ENCODE peak calls at places on chromosome 12, in six cellular contexts. One of them, this sample, is unnamed. For H3K4me1, the result is how much of the 10 kb centered on the place peaks cover.

GRCh38 chr12:40691913-40692616 is at the start of gene CNTN1:
- DNase-seq in A549: peak
- DNase-seq in sigmoid colon: peak
- DNase-seq in uterus: peak
- DNase-seq in heart left ventricle: no peak
- DNase-seq in endothelial cell of umbilical vein: peak
- DNase-seq in this sample: peak

GRCh38 chr12:116628989-116629388 is 69.8 kb downstream of the MAP1LC3B2 start:
- DNase-seq in heart left ventricle: no peak
- DNase-seq in sigmoid colon: no peak
- DNase-seq in A549: no peak
- DNase-seq in uterus: no peak
- DNase-seq in endothelial cell of umbilical vein: no peak
- DNase-seq in this sample: no peak

GRCh38 chr12:57845478-57846284 is 848 bp downstream of the CTDSP2 start:
- DNase-seq in heart left ventricle: peak
- DNase-seq in A549: peak
- DNase-seq in endothelial cell of umbilical vein: peak
- DNase-seq in sigmoid colon: peak
- DNase-seq in uterus: peak
- DNase-seq in this sample: peak

GRCh38 chr12:82857911-82858533 is 171.3 kb downstream of the TMTC2 start:
- DNase-seq in heart left ventricle: no peak
- DNase-seq in A549: no peak
- DNase-seq in uterus: no peak
- DNase-seq in sigmoid colon: no peak
- DNase-seq in endothelial cell of umbilical vein: peak
- DNase-seq in this sample: no peak

GRCh38 chr12:112524676-112525425 is 106.1 kb downstream of the PTPN11 start:
- DNase-seq in heart left ventricle: no peak
- DNase-seq in sigmoid colon: no peak
- DNase-seq in uterus: no peak
- DNase-seq in A549: peak
- DNase-seq in endothelial cell of umbilical vein: no peak
- DNase-seq in this sample: no peak

GRCh38 chr12:105822131-105823103 is 316.3 kb downstream of the NUAK1 start:
- DNase-seq in uterus: no peak
- DNase-seq in heart left ventricle: no peak
- DNase-seq in endothelial cell of umbilical vein: no peak
- DNase-seq in sigmoid colon: no peak
- DNase-seq in A549: no peak
- DNase-seq in this sample: no peak

GRCh38 chr12:101924647-101925046 is 47.3 kb downstream of the DRAM1 start:
- DNase-seq in uterus: no peak
- DNase-seq in sigmoid colon: no peak
- DNase-seq in endothelial cell of umbilical vein: no peak
- DNase-seq in heart left ventricle: no peak
- DNase-seq in A549: peak
- DNase-seq in this sample: no peak

GRCh38 chr12:47824198-47824597 is 4.5 kb upstream of the HDAC7 start:
- DNase-seq in uterus: no peak
- DNase-seq in heart left ventricle: no peak
- DNase-seq in sigmoid colon: no peak
- DNase-seq in endothelial cell of umbilical vein: no peak
- DNase-seq in A549: no peak
- DNase-seq in this sample: no peak

GRCh38 chr12:85036241-85036707 is at the start of the genes LRRIQ1 and TSPAN19:
- DNase-seq in endothelial cell of umbilical vein: peak
- DNase-seq in heart left ventricle: peak
- DNase-seq in sigmoid colon: peak
- DNase-seq in A549: peak
- DNase-seq in uterus: peak
- DNase-seq in this sample: peak

GRCh38 chr12:128069359-128069997 is 197.5 kb upstream of the TMEM132C start:
- DNase-seq in uterus: no peak
- DNase-seq in A549: peak
- DNase-seq in sigmoid colon: no peak
- DNase-seq in heart left ventricle: no peak
- DNase-seq in endothelial cell of umbilical vein: peak
- DNase-seq in this sample: peak

GRCh38 chr12:64061868-64062375 is 160.2 kb downstream of the KICS2 start:
- DNase-seq in heart left ventricle: no peak
- DNase-seq in uterus: no peak
- DNase-seq in A549: no peak
- DNase-seq in endothelial cell of umbilical vein: no peak
- DNase-seq in sigmoid colon: no peak
- DNase-seq in this sample: no peak

GRCh38 chr12:5043589-5044419 is at the start of gene KCNA5:
- DNase-seq in uterus: peak
- DNase-seq in sigmoid colon: peak
- DNase-seq in endothelial cell of umbilical vein: no peak
- DNase-seq in heart left ventricle: peak
- DNase-seq in A549: no peak
- DNase-seq in this sample: no peak

GRCh38 chr12:76946451-76946850 is 67.6 kb upstream of the CSRP2 start:
- DNase-seq in A549: no peak
- DNase-seq in sigmoid colon: no peak
- DNase-seq in endothelial cell of umbilical vein: no peak
- DNase-seq in uterus: no peak
- DNase-seq in heart left ventricle: no peak
- DNase-seq in this sample: no peak

GRCh38 chr12:31728289-31728916 is 418 bp downstream of the AMN1 start:
- DNase-seq in endothelial cell of umbilical vein: no peak
- DNase-seq in uterus: no peak
- DNase-seq in heart left ventricle: peak
- DNase-seq in A549: peak
- DNase-seq in sigmoid colon: peak
- DNase-seq in this sample: peak

GRCh38 chr12:126108247-126108646 is 1043.0 kb downstream of the AACS start:
- DNase-seq in A549: no peak
- DNase-seq in heart left ventricle: no peak
- DNase-seq in sigmoid colon: no peak
- DNase-seq in uterus: no peak
- DNase-seq in endothelial cell of umbilical vein: no peak
- DNase-seq in this sample: no peak

GRCh38 chr12:67701121-67701520 is 52.6 kb downstream of the DYRK2 start:
- DNase-seq in sigmoid colon: no peak
- DNase-seq in heart left ventricle: no peak
- DNase-seq in uterus: no peak
- DNase-seq in endothelial cell of umbilical vein: no peak
- DNase-seq in A549: no peak
- DNase-seq in this sample: no peak

GRCh38 chr12:116068853-116069252 is 208.6 kb downstream of the MED13L start:
- DNase-seq in heart left ventricle: no peak
- DNase-seq in A549: no peak
- DNase-seq in endothelial cell of umbilical vein: no peak
- DNase-seq in sigmoid colon: no peak
- DNase-seq in uterus: no peak
- DNase-seq in this sample: no peak

GRCh38 chr12:10718279-10718821 is 4.8 kb downstream of the YBX3 start:
- DNase-seq in uterus: no peak
- DNase-seq in endothelial cell of umbilical vein: peak
- DNase-seq in sigmoid colon: no peak
- DNase-seq in heart left ventricle: no peak
- DNase-seq in A549: no peak
- DNase-seq in this sample: no peak

GRCh38 chr12:131090254-131091210 is 136.8 kb downstream of the ADGRD1 start:
- DNase-seq in sigmoid colon: peak
- DNase-seq in A549: peak
- DNase-seq in uterus: peak
- DNase-seq in endothelial cell of umbilical vein: no peak
- DNase-seq in heart left ventricle: no peak
- DNase-seq in this sample: peak

GRCh38 chr12:6778212-6778570 is 5.9 kb downstream of the LAG3 start:
- DNase-seq in sigmoid colon: peak
- DNase-seq in heart left ventricle: peak
- DNase-seq in A549: peak
- DNase-seq in endothelial cell of umbilical vein: no peak
- DNase-seq in uterus: peak
- DNase-seq in this sample: peak

GRCh38 chr12:2338381-2338780 is 285.6 kb downstream of the CACNA1C start:
- DNase-seq in heart left ventricle: no peak
- DNase-seq in A549: no peak
- DNase-seq in sigmoid colon: no peak
- DNase-seq in uterus: no peak
- DNase-seq in endothelial cell of umbilical vein: no peak
- DNase-seq in this sample: no peak

GRCh38 chr12:26789731-26790644 is 43.0 kb downstream of the ITPR2 start:
- DNase-seq in uterus: no peak
- DNase-seq in sigmoid colon: no peak
- DNase-seq in heart left ventricle: no peak
- DNase-seq in A549: peak
- DNase-seq in endothelial cell of umbilical vein: no peak
- DNase-seq in this sample: peak

GRCh38 chr12:112905451-112906089 is 1.2 kb upstream of the OAS1 start:
- DNase-seq in uterus: no peak
- DNase-seq in endothelial cell of umbilical vein: peak
- DNase-seq in heart left ventricle: no peak
- DNase-seq in sigmoid colon: no peak
- DNase-seq in A549: no peak
- DNase-seq in this sample: no peak

GRCh38 chr12:116200812-116201211 is 76.7 kb downstream of the MED13L start:
- DNase-seq in heart left ventricle: no peak
- DNase-seq in sigmoid colon: no peak
- DNase-seq in endothelial cell of umbilical vein: no peak
- DNase-seq in A549: no peak
- DNase-seq in uterus: no peak
- DNase-seq in this sample: no peak

GRCh38 chr12:84411031-84411430 is 501.6 kb downstream of the SLC6A15 start:
- DNase-seq in sigmoid colon: no peak
- DNase-seq in heart left ventricle: no peak
- DNase-seq in endothelial cell of umbilical vein: no peak
- DNase-seq in A549: no peak
- DNase-seq in uterus: no peak
- DNase-seq in this sample: no peak

GRCh38 chr12:57736743-57737466 is 1.6 kb downstream of the AGAP2 start:
- DNase-seq in uterus: no peak
- DNase-seq in sigmoid colon: no peak
- DNase-seq in heart left ventricle: no peak
- DNase-seq in A549: no peak
- DNase-seq in endothelial cell of umbilical vein: no peak
- DNase-seq in this sample: no peak

GRCh38 chr12:103852498-103852992 is 11.5 kb upstream of the NT5DC3 start:
- DNase-seq in A549: peak
- DNase-seq in endothelial cell of umbilical vein: no peak
- DNase-seq in heart left ventricle: no peak
- DNase-seq in uterus: no peak
- DNase-seq in sigmoid colon: no peak
- DNase-seq in this sample: no peak

GRCh38 chr12:103857164-103857563 is 16.1 kb upstream of the NT5DC3 start:
- DNase-seq in A549: no peak
- DNase-seq in sigmoid colon: no peak
- DNase-seq in endothelial cell of umbilical vein: no peak
- DNase-seq in uterus: no peak
- DNase-seq in heart left ventricle: no peak
- DNase-seq in this sample: no peak

GRCh38 chr12:103854372-103854973 is 13.4 kb upstream of the NT5DC3 start:
- DNase-seq in sigmoid colon: no peak
- DNase-seq in endothelial cell of umbilical vein: no peak
- DNase-seq in A549: no peak
- DNase-seq in uterus: no peak
- DNase-seq in heart left ventricle: no peak
- DNase-seq in this sample: no peak

GRCh38 chr12:103855896-103856657 is 15.0 kb upstream of the NT5DC3 start:
- DNase-seq in sigmoid colon: no peak
- DNase-seq in A549: no peak
- DNase-seq in heart left ventricle: no peak
- DNase-seq in uterus: no peak
- DNase-seq in endothelial cell of umbilical vein: no peak
- DNase-seq in this sample: no peak

DNA sequence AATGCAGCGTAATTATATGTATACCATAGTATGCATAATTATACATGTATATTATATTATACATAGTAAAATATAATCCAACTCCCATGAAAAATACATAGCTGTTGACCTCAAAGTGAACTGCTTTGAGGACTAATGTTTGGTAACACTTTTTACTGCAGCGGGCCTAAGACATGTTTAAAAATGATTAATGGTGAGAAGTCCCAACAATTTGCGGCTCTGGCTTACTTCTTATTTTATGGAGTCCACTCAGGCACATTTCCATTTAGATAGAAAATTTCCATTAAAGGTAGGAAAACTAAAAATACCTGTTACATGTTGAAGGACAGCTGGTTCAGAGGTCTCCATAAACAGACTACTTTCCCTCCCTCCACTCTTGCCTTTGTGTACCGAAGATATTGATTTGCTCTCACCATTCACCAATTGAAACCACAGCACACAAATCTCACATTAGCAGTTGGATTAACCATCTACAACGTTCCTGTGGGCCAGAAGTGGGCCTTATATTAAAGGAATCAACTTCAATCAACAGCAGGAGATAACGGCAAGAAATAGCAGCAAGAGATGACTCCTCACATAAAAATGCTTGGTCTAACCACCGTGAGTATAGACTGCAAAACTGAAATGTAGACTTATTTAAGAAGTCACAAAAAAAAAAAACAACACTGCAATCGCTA is 14.1 kb upstream of the NT5DC3 start:
- DNase-seq in uterus: no peak
- DNase-seq in heart left ventricle: no peak
- DNase-seq in endothelial cell of umbilical vein: no peak
- DNase-seq in A549: no peak
- DNase-seq in sigmoid colon: no peak
- DNase-seq in this sample: no peak
- H3K4me1 ChIP-seq in uterus: under half
- H3K4me1 ChIP-seq in heart left ventricle: under half
- H3K4me1 ChIP-seq in endothelial cell of umbilical vein: under half
- H3K4me1 ChIP-seq in A549: under half
- H3K4me1 ChIP-seq in sigmoid colon: under half
- H3K4me1 ChIP-seq in this sample: under half

DNA sequence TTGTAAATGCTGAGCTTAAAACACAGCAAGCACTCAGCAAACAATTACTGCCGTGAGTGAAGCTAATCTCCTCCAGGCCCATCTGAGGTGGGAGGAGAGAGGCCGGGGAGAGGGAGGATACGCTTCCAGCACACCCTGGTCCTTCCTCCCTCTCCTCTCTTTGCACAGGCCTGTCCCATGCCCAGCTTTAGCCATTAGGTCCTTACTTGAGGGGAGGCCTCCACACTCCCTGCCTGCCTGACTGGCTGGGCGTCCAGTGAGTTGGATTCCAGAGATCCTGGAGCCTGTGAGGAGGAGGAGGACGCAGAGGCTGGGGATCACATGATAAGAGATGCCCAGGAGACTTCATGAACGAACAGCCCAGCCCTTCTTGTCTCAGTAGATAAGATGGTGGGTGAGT is 65.1 kb upstream of the NCOR2 start:
- DNase-seq in endothelial cell of umbilical vein: no peak
- DNase-seq in heart left ventricle: no peak
- DNase-seq in sigmoid colon: no peak
- DNase-seq in uterus: peak
- DNase-seq in A549: peak
- DNase-seq in this sample: no peak
- H3K4me3 ChIP-seq in endothelial cell of umbilical vein: no peak
- H3K4me3 ChIP-seq in heart left ventricle: no peak
- H3K4me3 ChIP-seq in sigmoid colon: no peak
- H3K4me3 ChIP-seq in uterus: no peak
- H3K4me3 ChIP-seq in A549: no peak
- H3K4me3 ChIP-seq in this sample: no peak

GRCh38 chr12:9096563-9097176 is 19.0 kb downstream of the A2M start:
- DNase-seq in sigmoid colon: no peak
- DNase-seq in endothelial cell of umbilical vein: no peak
- DNase-seq in heart left ventricle: no peak
- DNase-seq in uterus: no peak
- DNase-seq in A549: no peak
- DNase-seq in this sample: no peak
- TF ChIP-seq POLR2A in sigmoid colon: no peak
- TF ChIP-seq POLR2A in endothelial cell of umbilical vein: no peak
- TF ChIP-seq POLR2A in heart left ventricle: no peak
- TF ChIP-seq POLR2A in uterus: no peak
- TF ChIP-seq POLR2A in A549: no peak
- TF ChIP-seq POLR2A in this sample: no peak

GRCh38 chr12:123120452-123121166 is 30.3 kb downstream of the PITPNM2 start:
- DNase-seq in uterus: no peak
- DNase-seq in heart left ventricle: peak
- DNase-seq in A549: no peak
- DNase-seq in sigmoid colon: no peak
- DNase-seq in endothelial cell of umbilical vein: no peak
- DNase-seq in this sample: no peak
- H3K4me1 ChIP-seq in uterus: under half
- H3K4me1 ChIP-seq in heart left ventricle: half or more
- H3K4me1 ChIP-seq in A549: under half
- H3K4me1 ChIP-seq in sigmoid colon: under half
- H3K4me1 ChIP-seq in endothelial cell of umbilical vein: under half
- H3K4me1 ChIP-seq in this sample: under half